ENCODE peak calls at places on chromosomes 5 and 9, in four cellular contexts. One of them, this sample, is unnamed.

GRCh38 chr5:171975262-171975876 is 31.1 kb downstream of the FBXW11 start:
- DNase-seq in AG09319: no peak
- DNase-seq in HFFc6: peak
- DNase-seq in endothelial cell: no peak
- DNase-seq in this sample: no peak

GRCh38 chr5:33690736-33691135 is 201.1 kb downstream of the ADAMTS12 start:
- DNase-seq in HFFc6: peak
- DNase-seq in AG09319: peak
- DNase-seq in endothelial cell: no peak
- DNase-seq in this sample: no peak

GRCh38 chr5:134103397-134103796 is 11.1 kb upstream of the TCF7 start:
- DNase-seq in HFFc6: no peak
- DNase-seq in endothelial cell: no peak
- DNase-seq in AG09319: no peak
- DNase-seq in this sample: no peak

GRCh38 chr9:121331992-121332685 is 37.9 kb downstream of the STOM start:
- DNase-seq in AG09319: peak
- DNase-seq in endothelial cell: no peak
- DNase-seq in HFFc6: peak
- DNase-seq in this sample: no peak

GRCh38 chr9:137465000-137465769 is 6.1 kb upstream of the NSMF start:
- DNase-seq in AG09319: no peak
- DNase-seq in endothelial cell: no peak
- DNase-seq in HFFc6: no peak
- DNase-seq in this sample: no peak

GRCh38 chr9:36056896-36057295 is 20.2 kb downstream of the RECK start:
- DNase-seq in AG09319: no peak
- DNase-seq in HFFc6: no peak
- DNase-seq in endothelial cell: no peak
- DNase-seq in this sample: no peak

GRCh38 chr5:66830636-66831035 is 234.4 kb downstream of the MAST4 start:
- DNase-seq in HFFc6: no peak
- DNase-seq in endothelial cell: no peak
- DNase-seq in AG09319: no peak
- DNase-seq in this sample: no peak

GRCh38 chr9:116450378-116451139 is 236.5 kb upstream of the TRIM32 start:
- DNase-seq in HFFc6: peak
- DNase-seq in AG09319: peak
- DNase-seq in endothelial cell: no peak
- DNase-seq in this sample: no peak

GRCh38 chr9:23842531-23843129 is 16.6 kb upstream of the ELAVL2 start:
- DNase-seq in AG09319: no peak
- DNase-seq in HFFc6: no peak
- DNase-seq in endothelial cell: no peak
- DNase-seq in this sample: no peak

GRCh38 chr9:84490206-84490605 is 149.6 kb upstream of the SLC28A3 start:
- DNase-seq in HFFc6: no peak
- DNase-seq in endothelial cell: no peak
- DNase-seq in AG09319: no peak
- DNase-seq in this sample: no peak

GRCh38 chr5:168939887-168940534 is 360.8 kb upstream of the PANK3 start:
- DNase-seq in HFFc6: no peak
- DNase-seq in endothelial cell: no peak
- DNase-seq in AG09319: no peak
- DNase-seq in this sample: no peak

GRCh38 chr5:137286025-137286610 is 213.0 kb downstream of the SPOCK1 start:
- DNase-seq in HFFc6: peak
- DNase-seq in AG09319: no peak
- DNase-seq in endothelial cell: no peak
- DNase-seq in this sample: no peak

GRCh38 chr9:126472446-126472845 is 141.3 kb upstream of the LMX1B start:
- DNase-seq in HFFc6: no peak
- DNase-seq in endothelial cell: no peak
- DNase-seq in AG09319: no peak
- DNase-seq in this sample: no peak

GRCh38 chr5:98774192-98775046 is 956 bp downstream of the RGMB start:
- DNase-seq in AG09319: peak
- DNase-seq in endothelial cell: peak
- DNase-seq in HFFc6: no peak
- DNase-seq in this sample: peak

GRCh38 chr9:3200331-3200774 is 325.4 kb downstream of the RFX3 start:
- DNase-seq in AG09319: no peak
- DNase-seq in endothelial cell: no peak
- DNase-seq in HFFc6: peak
- DNase-seq in this sample: no peak

GRCh38 chr5:61202213-61202612 is 39.9 kb upstream of the SMIM15 start:
- DNase-seq in AG09319: no peak
- DNase-seq in endothelial cell: no peak
- DNase-seq in HFFc6: peak
- DNase-seq in this sample: no peak

GRCh38 chr9:76377791-76378190 is 16.4 kb downstream of the RFK start:
- DNase-seq in AG09319: no peak
- DNase-seq in HFFc6: no peak
- DNase-seq in endothelial cell: no peak
- DNase-seq in this sample: no peak

GRCh38 chr9:119368681-119369581 is at the start of gene BRINP1:
- DNase-seq in AG09319: no peak
- DNase-seq in HFFc6: no peak
- DNase-seq in endothelial cell: peak
- DNase-seq in this sample: no peak

GRCh38 chr9:96348261-96348660 is 35.2 kb downstream of the SLC35D2 start:
- DNase-seq in AG09319: no peak
- DNase-seq in endothelial cell: no peak
- DNase-seq in HFFc6: no peak
- DNase-seq in this sample: no peak

GRCh38 chr5:130141689-130142320 is 237.5 kb downstream of the CHSY3 start:
- DNase-seq in endothelial cell: peak
- DNase-seq in AG09319: no peak
- DNase-seq in HFFc6: no peak
- DNase-seq in this sample: no peak

GRCh38 chr9:16119861-16120641 is 567.2 kb downstream of the CCDC171 start:
- DNase-seq in endothelial cell: no peak
- DNase-seq in HFFc6: peak
- DNase-seq in AG09319: no peak
- DNase-seq in this sample: no peak

GRCh38 chr9:121638901-121639592 is 12.4 kb upstream of the DAB2IP start:
- DNase-seq in endothelial cell: no peak
- DNase-seq in HFFc6: no peak
- DNase-seq in AG09319: no peak
- DNase-seq in this sample: no peak

GRCh38 chr5:68464424-68464823 is 248.9 kb downstream of the PIK3R1 start:
- DNase-seq in endothelial cell: no peak
- DNase-seq in AG09319: no peak
- DNase-seq in HFFc6: no peak
- DNase-seq in this sample: no peak

GRCh38 chr5:143208781-143209510 is 194.5 kb downstream of the NR3C1 start:
- DNase-seq in endothelial cell: no peak
- DNase-seq in AG09319: no peak
- DNase-seq in HFFc6: no peak
- DNase-seq in this sample: no peak

GRCh38 chr5:108003178-108003577 is 332.4 kb upstream of the EFNA5 start:
- DNase-seq in HFFc6: peak
- DNase-seq in endothelial cell: no peak
- DNase-seq in AG09319: no peak
- DNase-seq in this sample: no peak

GRCh38 chr9:138082918-138083636 is 205.5 kb downstream of the CACNA1B start:
- DNase-seq in AG09319: no peak
- DNase-seq in HFFc6: no peak
- DNase-seq in endothelial cell: no peak
- DNase-seq in this sample: peak

GRCh38 chr9:97512966-97513560 is 11.6 kb downstream of the TMOD1 start:
- DNase-seq in endothelial cell: no peak
- DNase-seq in HFFc6: no peak
- DNase-seq in AG09319: no peak
- DNase-seq in this sample: no peak

GRCh38 chr5:173317091-173317685 is 11.0 kb downstream of the STC2 start:
- DNase-seq in endothelial cell: no peak
- DNase-seq in AG09319: no peak
- DNase-seq in HFFc6: no peak
- DNase-seq in this sample: no peak

GRCh38 chr5:139660105-139660915 is 12.2 kb downstream of the CXXC5 start:
- DNase-seq in endothelial cell: no peak
- DNase-seq in AG09319: no peak
- DNase-seq in HFFc6: peak
- DNase-seq in this sample: no peak

GRCh38 chr5:139657363-139658321 is 9.5 kb downstream of the CXXC5 start:
- DNase-seq in HFFc6: peak
- DNase-seq in endothelial cell: no peak
- DNase-seq in AG09319: no peak
- DNase-seq in this sample: no peak

GRCh38 chr5:139659673-139660072 is 11.5 kb downstream of the CXXC5 start:
- DNase-seq in HFFc6: no peak
- DNase-seq in AG09319: no peak
- DNase-seq in endothelial cell: peak
- DNase-seq in this sample: no peak

GRCh38 chr5:139658928-139659667 is 10.9 kb downstream of the CXXC5 start:
- DNase-seq in endothelial cell: peak
- DNase-seq in AG09319: no peak
- DNase-seq in HFFc6: peak
- DNase-seq in this sample: no peak

DNA sequence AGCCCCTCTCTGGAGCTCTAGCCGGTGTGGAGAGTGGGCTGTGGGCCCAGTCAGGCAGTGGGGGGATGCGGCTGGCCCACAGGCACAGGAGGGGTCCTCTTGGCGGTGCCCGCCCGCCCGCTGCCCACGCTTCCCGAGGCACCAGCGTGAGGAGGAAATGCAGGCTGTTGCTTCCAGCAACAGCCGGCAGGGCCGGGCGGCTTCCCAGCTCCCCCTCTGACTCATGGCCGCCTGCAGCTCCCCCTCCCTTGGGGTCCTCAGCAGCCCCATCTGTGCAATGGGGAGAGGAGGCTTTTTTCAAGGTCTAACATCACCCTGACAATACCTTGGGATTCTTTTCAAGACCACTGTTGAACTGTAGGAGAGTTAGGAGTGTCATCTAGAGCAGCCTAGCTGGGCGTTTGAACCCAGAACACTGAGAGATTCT is 10.4 kb downstream of the CXXC5 start:
- DNase-seq in HFFc6: no peak
- DNase-seq in AG09319: no peak
- DNase-seq in endothelial cell: no peak
- DNase-seq in this sample: no peak
- TF ChIP-seq CTCF in HFFc6: peak
- TF ChIP-seq CTCF in AG09319: no peak
- TF ChIP-seq CTCF in endothelial cell: no peak
- TF ChIP-seq CTCF in this sample: no peak

GRCh38 chr9:38371495-38371894 is 21.0 kb upstream of the ALDH1B1 start:
- DNase-seq in endothelial cell: no peak
- DNase-seq in HFFc6: peak
- DNase-seq in AG09319: no peak
- DNase-seq in this sample: no peak
- TF ChIP-seq CTCF in endothelial cell: no peak
- TF ChIP-seq CTCF in HFFc6: peak
- TF ChIP-seq CTCF in AG09319: peak
- TF ChIP-seq CTCF in this sample: no peak

GRCh38 chr9:87668222-87668621 is 57.7 kb upstream of the CTSL start:
- DNase-seq in endothelial cell: no peak
- DNase-seq in AG09319: no peak
- DNase-seq in HFFc6: no peak
- DNase-seq in this sample: no peak

GRCh38 chr9:87664153-87665060 is 61.5 kb upstream of the CTSL start:
- DNase-seq in endothelial cell: no peak
- DNase-seq in HFFc6: no peak
- DNase-seq in AG09319: no peak
- DNase-seq in this sample: no peak

GRCh38 chr9:87665516-87665915 is 60.4 kb upstream of the CTSL start:
- DNase-seq in endothelial cell: no peak
- DNase-seq in HFFc6: no peak
- DNase-seq in AG09319: no peak
- DNase-seq in this sample: no peak

GRCh38 chr9:87668722-87669121 is 57.2 kb upstream of the CTSL start:
- DNase-seq in HFFc6: no peak
- DNase-seq in endothelial cell: no peak
- DNase-seq in AG09319: no peak
- DNase-seq in this sample: no peak

DNA sequence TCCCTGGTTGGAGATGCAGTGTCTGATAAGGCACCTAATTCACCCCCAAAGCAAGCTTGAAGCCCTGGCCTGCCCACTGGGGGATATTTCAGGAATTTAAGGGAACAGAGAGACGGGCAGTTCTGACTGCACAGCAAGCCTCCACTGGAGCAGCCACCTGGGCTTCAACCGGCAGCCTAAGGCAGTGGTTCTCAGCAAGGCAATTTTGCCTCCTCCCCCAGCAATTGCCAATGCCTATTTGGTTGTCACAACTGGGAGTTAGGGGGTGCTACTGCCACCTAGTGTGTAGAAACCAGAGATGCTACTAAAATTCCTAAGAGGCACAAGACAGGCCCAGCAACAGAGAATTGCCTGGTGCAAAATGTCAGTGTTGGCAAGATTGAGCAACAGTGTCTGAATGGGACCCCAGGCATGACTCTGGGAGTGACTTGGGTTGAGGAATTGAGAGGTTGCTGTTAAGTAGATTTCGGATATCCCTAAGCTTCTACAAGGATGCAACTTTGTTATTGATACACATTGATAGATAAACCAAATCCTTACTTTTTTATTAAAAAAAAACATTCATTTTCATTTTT is 58.7 kb upstream of the CTSL start:
- DNase-seq in HFFc6: no peak
- DNase-seq in AG09319: no peak
- DNase-seq in endothelial cell: no peak
- DNase-seq in this sample: no peak
- TF ChIP-seq CTCF in HFFc6: peak
- TF ChIP-seq CTCF in AG09319: no peak
- TF ChIP-seq CTCF in endothelial cell: no peak
- TF ChIP-seq CTCF in this sample: no peak

GRCh38 chr5:43309122-43309521 is 4.1 kb downstream of the HMGCS1 start:
- DNase-seq in AG09319: no peak
- DNase-seq in endothelial cell: no peak
- DNase-seq in HFFc6: no peak
- DNase-seq in this sample: no peak

GRCh38 chr5:43309657-43310056 is 3.6 kb downstream of the HMGCS1 start:
- DNase-seq in HFFc6: no peak
- DNase-seq in AG09319: no peak
- DNase-seq in endothelial cell: no peak
- DNase-seq in this sample: no peak

GRCh38 chr5:43303242-43303641 is 10.0 kb downstream of the HMGCS1 start:
- DNase-seq in HFFc6: no peak
- DNase-seq in endothelial cell: no peak
- DNase-seq in AG09319: no peak
- DNase-seq in this sample: no peak

GRCh38 chr5:43304520-43304919 is 8.7 kb downstream of the HMGCS1 start:
- DNase-seq in endothelial cell: no peak
- DNase-seq in HFFc6: no peak
- DNase-seq in AG09319: no peak
- DNase-seq in this sample: no peak

GRCh38 chr5:43305948-43306563 is 7.2 kb downstream of the HMGCS1 start:
- DNase-seq in HFFc6: peak
- DNase-seq in endothelial cell: no peak
- DNase-seq in AG09319: peak
- DNase-seq in this sample: no peak
- TF ChIP-seq CTCF in HFFc6: peak
- TF ChIP-seq CTCF in endothelial cell: peak
- TF ChIP-seq CTCF in AG09319: peak
- TF ChIP-seq CTCF in this sample: peak